ENCODE peak calls at places on chromosomes 11 and 22, in four cellular contexts. A is HEK293T, R is HFF-Myc, D is NCI-H2171 treated with DMSO at 0.1 percent for 48 hours. C is an unnamed sample.

GRCh38 chr11:25038131-25038530 is 541.3 kb downstream of the LUZP2 start:
- DNase-seq in A (no peak), R (no peak), D (no peak), C (no peak)

GRCh38 chr22:33917744-33918406 is 2.4 kb downstream of the LARGE1 start:
- DNase-seq in A (peak; percentile 22), R (no peak), D (no peak), C (peak; percentile 15)

GRCh38 chr22:24942301-24942700 is 4.2 kb downstream of the LHFPL7 start:
- DNase-seq in A (no peak), R (no peak), D (no peak), C (no peak)

GRCh38 chr11:122028561-122028960 is 87.5 kb downstream of the BLID start:
- DNase-seq in A (no peak), R (no peak), D (no peak), C (no peak)

GRCh38 chr11:1148752-1149180 is 9.0 kb upstream of the MUC5AC start:
- DNase-seq in A (no peak), R (no peak), D (no peak), C (no peak)

GRCh38 chr22:47133263-47133662 is 370.8 kb downstream of the TBC1D22A start:
- DNase-seq in A (no peak), R (no peak), D (no peak), C (no peak)

GRCh38 chr22:25492950-25493790 is 71.3 kb upstream of the GRK3 start:
- DNase-seq in A (no peak), R (no peak), D (peak; percentile 98), C (no peak)

GRCh38 chr11:8689726-8690255 is 7.2 kb downstream of the RPL27A start:
- DNase-seq in A (no peak), R (no peak), D (no peak), C (no peak)

GRCh38 chr22:32754413-32755041 is 47.0 kb upstream of the TIMP3 start:
- DNase-seq in A (no peak), R (no peak), D (no peak), C (no peak)

GRCh38 chr22:24043957-24044356 is 32.9 kb downstream of the CABIN1 start:
- DNase-seq in A (no peak), R (no peak), D (no peak), C (no peak)

GRCh38 chr11:10293423-10294288 is at the start of gene SBF2:
- DNase-seq in A (peak; percentile 85), R (peak; percentile 84), D (peak; percentile 47), C (peak; percentile 83)

GRCh38 chr22:30246962-30247376 is 410 bp upstream of the LIF start:
- DNase-seq in A (no peak), R (no peak), D (no peak), C (no peak)

GRCh38 chr11:117815262-117815803 is 9.2 kb downstream of the FXYD2 start:
- DNase-seq in A (no peak), R (no peak), D (no peak), C (no peak)

GRCh38 chr22:37174964-37175363 is 13.1 kb downstream of the C1QTNF6 start:
- DNase-seq in A (no peak), R (no peak), D (no peak), C (peak; percentile 1)

GRCh38 chr11:124674168-124674517 is 439 bp downstream of the SPA17 start:
- DNase-seq in A (peak; percentile 32), R (no peak), D (no peak), C (no peak)

GRCh38 chr22:50505776-50506610 is 1.5 kb downstream of the LMF2 start:
- DNase-seq in A (no peak), R (no peak), D (peak; percentile 47), C (no peak)

GRCh38 chr22:50170453-50171318 is at the start of gene PANX2:
- DNase-seq in A (no peak), R (no peak), D (peak; percentile 24), C (peak; percentile 44)

GRCh38 chr11:71449596-71449995 is 1.4 kb upstream of the DHCR7 start:
- DNase-seq in A (no peak), R (no peak), D (no peak), C (no peak)

GRCh38 chr11:1307998-1308744 is 1.3 kb downstream of the TOLLIP start:
- DNase-seq in A (no peak), R (no peak), D (no peak), C (no peak)

GRCh38 chr22:19179472-19180048 is 1.0 kb upstream of the SLC25A1 start:
- DNase-seq in A (peak; percentile 87), R (no peak), D (peak; percentile 63), C (peak; percentile 83)

C was measured in WTC11.